ENCODE peak calls at places on chromosome 18, in four cellular contexts. One of them, this sample, is unnamed.

GRCh38 chr18:62324917-62325805 is at the start of gene TNFRSF11A:
- DNase-seq in neuronal stem cell: no peak
- DNase-seq in H9: peak
- DNase-seq in H1: peak
- DNase-seq in this sample: peak

GRCh38 chr18:26190506-26190905 is 35.7 kb upstream of the TAF4B start:
- DNase-seq in neuronal stem cell: no peak
- DNase-seq in H1: no peak
- DNase-seq in H9: no peak
- DNase-seq in this sample: no peak

GRCh38 chr18:22286576-22286975 is 117.2 kb downstream of the GATA6 start:
- DNase-seq in neuronal stem cell: no peak
- DNase-seq in H9: no peak
- DNase-seq in H1: no peak
- DNase-seq in this sample: no peak

GRCh38 chr18:32368170-32368569 is 102.5 kb downstream of the GAREM1 start:
- DNase-seq in H1: no peak
- DNase-seq in neuronal stem cell: no peak
- DNase-seq in H9: no peak
- DNase-seq in this sample: peak

GRCh38 chr18:64332851-64333250 is 184.0 kb upstream of the LINC00305 start:
- DNase-seq in H1: no peak
- DNase-seq in neuronal stem cell: no peak
- DNase-seq in H9: no peak
- DNase-seq in this sample: no peak

GRCh38 chr18:21179590-21180220 is 62.3 kb upstream of the GREB1L start:
- DNase-seq in H1: peak
- DNase-seq in neuronal stem cell: peak
- DNase-seq in H9: peak
- DNase-seq in this sample: peak

GRCh38 chr18:54466248-54467005 is 108.7 kb downstream of the C18orf54 start:
- DNase-seq in neuronal stem cell: no peak
- DNase-seq in H1: no peak
- DNase-seq in H9: no peak
- DNase-seq in this sample: no peak

GRCh38 chr18:61823595-61823994 is 69.2 kb downstream of the RNF152 start:
- DNase-seq in H1: no peak
- DNase-seq in neuronal stem cell: no peak
- DNase-seq in H9: no peak
- DNase-seq in this sample: no peak

GRCh38 chr18:56238576-56238975 is 399.8 kb downstream of the TXNL1 start:
- DNase-seq in H9: no peak
- DNase-seq in neuronal stem cell: no peak
- DNase-seq in H1: no peak
- DNase-seq in this sample: no peak

GRCh38 chr18:23972416-23972815 is 42.1 kb upstream of the TTC39C start:
- DNase-seq in neuronal stem cell: no peak
- DNase-seq in H9: no peak
- DNase-seq in H1: no peak
- DNase-seq in this sample: no peak

GRCh38 chr18:77478619-77479018 is 229.0 kb downstream of the GALR1 start:
- DNase-seq in neuronal stem cell: no peak
- DNase-seq in H9: no peak
- DNase-seq in H1: no peak
- DNase-seq in this sample: no peak

GRCh38 chr18:21262979-21263378 is 20.9 kb downstream of the GREB1L start:
- DNase-seq in H9: no peak
- DNase-seq in H1: no peak
- DNase-seq in neuronal stem cell: peak
- DNase-seq in this sample: no peak

GRCh38 chr18:8381801-8382459 is 227.3 kb upstream of the RAB12 start:
- DNase-seq in H9: no peak
- DNase-seq in H1: no peak
- DNase-seq in neuronal stem cell: no peak
- DNase-seq in this sample: no peak

GRCh38 chr18:79786781-79787526 is 10.8 kb upstream of the KCNG2 start:
- DNase-seq in neuronal stem cell: no peak
- DNase-seq in H1: peak
- DNase-seq in H9: no peak
- DNase-seq in this sample: peak

GRCh38 chr18:79930020-79930642 is 21.3 kb downstream of the SLC66A2 start:
- DNase-seq in H1: no peak
- DNase-seq in H9: no peak
- DNase-seq in neuronal stem cell: no peak
- DNase-seq in this sample: no peak

GRCh38 chr18:45836242-45837215 is 11.1 kb downstream of the SIGLEC15 start:
- DNase-seq in neuronal stem cell: no peak
- DNase-seq in H1: peak
- DNase-seq in H9: no peak
- DNase-seq in this sample: peak

GRCh38 chr18:70920840-70921374 is 632.1 kb downstream of the SOCS6 start:
- DNase-seq in neuronal stem cell: no peak
- DNase-seq in H9: peak
- DNase-seq in H1: no peak
- DNase-seq in this sample: no peak

GRCh38 chr18:12990128-12990485 is 1.1 kb upstream of the CEP192 start:
- DNase-seq in H1: no peak
- DNase-seq in H9: no peak
- DNase-seq in neuronal stem cell: no peak
- DNase-seq in this sample: peak

GRCh38 chr18:44938396-44939036 is 257.8 kb downstream of the SETBP1 start:
- DNase-seq in H9: no peak
- DNase-seq in H1: no peak
- DNase-seq in neuronal stem cell: no peak
- DNase-seq in this sample: no peak

GRCh38 chr18:61992285-61992684 is 99.5 kb upstream of the RNF152 start:
- DNase-seq in neuronal stem cell: no peak
- DNase-seq in H9: no peak
- DNase-seq in H1: no peak
- DNase-seq in this sample: peak

GRCh38 chr18:59873616-59874015 is 26.2 kb upstream of the PMAIP1 start:
- DNase-seq in neuronal stem cell: no peak
- DNase-seq in H1: no peak
- DNase-seq in H9: no peak
- DNase-seq in this sample: peak
- H3K27ac ChIP-seq in neuronal stem cell: no peak
- H3K27ac ChIP-seq in H1: no peak
- H3K27ac ChIP-seq in H9: no peak
- H3K27ac ChIP-seq in this sample: peak

GRCh38 chr18:48898521-48898920 is 52.2 kb downstream of the SMAD7 start:
- DNase-seq in neuronal stem cell: no peak
- DNase-seq in H1: no peak
- DNase-seq in H9: no peak
- DNase-seq in this sample: no peak

GRCh38 chr18:48896326-48896874 is 54.4 kb downstream of the SMAD7 start:
- DNase-seq in neuronal stem cell: no peak
- DNase-seq in H9: no peak
- DNase-seq in H1: no peak
- DNase-seq in this sample: no peak

GRCh38 chr18:48899558-48900174 is 51.1 kb downstream of the SMAD7 start:
- DNase-seq in H1: no peak
- DNase-seq in neuronal stem cell: no peak
- DNase-seq in H9: no peak
- DNase-seq in this sample: no peak

GRCh38 chr18:48896875-48897511 is 53.8 kb downstream of the SMAD7 start:
- DNase-seq in H9: peak
- DNase-seq in H1: peak
- DNase-seq in neuronal stem cell: no peak
- DNase-seq in this sample: peak

GRCh38 chr18:48897531-48897930 is 53.2 kb downstream of the SMAD7 start:
- DNase-seq in H1: no peak
- DNase-seq in H9: no peak
- DNase-seq in neuronal stem cell: no peak
- DNase-seq in this sample: no peak
- H2BK12ac ChIP-seq in H1: peak
- H2BK12ac ChIP-seq in H9: no peak
- H2BK12ac ChIP-seq in neuronal stem cell: no peak
- H2BK12ac ChIP-seq in this sample: no peak

GRCh38 chr18:11981633-11982366 is 493 bp downstream of the IMPA2 start:
- DNase-seq in H9: peak
- DNase-seq in neuronal stem cell: peak
- DNase-seq in H1: peak
- DNase-seq in this sample: peak

GRCh38 chr18:11982981-11983380 is 1.7 kb downstream of the IMPA2 start:
- DNase-seq in H9: no peak
- DNase-seq in H1: no peak
- DNase-seq in neuronal stem cell: no peak
- DNase-seq in this sample: no peak

GRCh38 chr18:11981383-11981632 is at the start of gene IMPA2:
- DNase-seq in H9: no peak
- DNase-seq in H1: no peak
- DNase-seq in neuronal stem cell: no peak
- DNase-seq in this sample: no peak

GRCh38 chr18:11980148-11980554 is 1.2 kb upstream of the IMPA2 start:
- DNase-seq in H9: no peak
- DNase-seq in H1: no peak
- DNase-seq in neuronal stem cell: no peak
- DNase-seq in this sample: no peak

GRCh38 chr18:11980555-11981382 is 538 bp upstream of the IMPA2 start:
- DNase-seq in neuronal stem cell: peak
- DNase-seq in H1: peak
- DNase-seq in H9: peak
- DNase-seq in this sample: peak
- H2BK15ac ChIP-seq in neuronal stem cell: peak
- H2BK15ac ChIP-seq in H1: no peak
- H2BK15ac ChIP-seq in H9: no peak
- H2BK15ac ChIP-seq in this sample: peak

GRCh38 chr18:37261246-37261927 is 304.2 kb downstream of the CELF4 start:
- DNase-seq in H1: no peak
- DNase-seq in H9: no peak
- DNase-seq in neuronal stem cell: no peak
- DNase-seq in this sample: no peak

GRCh38 chr18:37261988-37262387 is 303.6 kb downstream of the CELF4 start:
- DNase-seq in H1: no peak
- DNase-seq in H9: no peak
- DNase-seq in neuronal stem cell: no peak
- DNase-seq in this sample: no peak

GRCh38 chr18:37264956-37265355 is 300.6 kb downstream of the CELF4 start:
- DNase-seq in H1: no peak
- DNase-seq in H9: no peak
- DNase-seq in neuronal stem cell: no peak
- DNase-seq in this sample: no peak

GRCh38 chr18:37266290-37266689 is 299.3 kb downstream of the CELF4 start:
- DNase-seq in H9: no peak
- DNase-seq in H1: peak
- DNase-seq in neuronal stem cell: no peak
- DNase-seq in this sample: no peak

DNA sequence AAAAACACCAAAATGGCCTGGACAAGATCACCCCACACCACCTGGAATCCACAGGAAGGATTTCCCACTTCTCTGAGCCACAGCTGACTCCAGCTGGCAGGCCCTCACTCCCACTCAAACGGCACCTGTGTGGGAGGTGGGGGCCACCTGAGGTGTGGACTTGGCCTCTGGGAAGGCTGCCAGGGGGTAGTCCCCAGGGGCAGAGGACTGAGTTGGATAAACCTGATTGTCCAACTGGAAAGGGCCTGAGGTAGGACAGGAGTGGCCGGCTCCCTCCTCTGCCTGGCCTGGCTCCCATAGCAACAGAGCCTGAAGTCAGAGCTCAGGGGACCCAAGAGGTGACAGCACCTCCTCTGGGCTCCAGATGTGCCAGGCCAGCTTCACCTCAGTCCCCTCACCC is 300.2 kb downstream of the CELF4 start:
- DNase-seq in H1: no peak
- DNase-seq in neuronal stem cell: no peak
- DNase-seq in H9: no peak
- DNase-seq in this sample: no peak
- H3K27ac ChIP-seq in H1: no peak
- H3K27ac ChIP-seq in neuronal stem cell: no peak
- H3K27ac ChIP-seq in H9: no peak
- H3K27ac ChIP-seq in this sample: no peak

DNA sequence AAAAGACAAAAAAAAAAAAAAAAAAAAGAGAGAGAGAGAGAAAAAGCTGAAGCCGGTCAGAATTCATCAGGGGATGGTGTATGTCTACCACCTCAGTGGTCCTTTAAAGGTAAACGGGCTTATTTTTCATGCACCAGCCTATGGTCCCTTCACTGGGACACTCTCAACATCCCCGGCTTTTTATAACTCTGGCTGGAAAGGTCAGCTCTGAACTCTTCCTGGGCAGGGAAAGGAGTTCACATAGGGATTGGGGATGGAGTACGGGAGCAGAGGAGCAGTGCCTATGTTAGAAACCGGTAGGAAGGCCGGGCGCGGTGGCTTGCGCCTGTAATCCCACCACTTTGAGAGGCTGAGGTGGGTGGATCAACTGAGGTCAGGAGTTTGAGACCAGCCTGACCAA is 10.3 kb upstream of the MALT1 start:
- DNase-seq in neuronal stem cell: no peak
- DNase-seq in H9: no peak
- DNase-seq in H1: no peak
- DNase-seq in this sample: no peak
- H2BK12ac ChIP-seq in neuronal stem cell: no peak
- H2BK12ac ChIP-seq in H9: no peak
- H2BK12ac ChIP-seq in H1: no peak
- H2BK12ac ChIP-seq in this sample: no peak